ENCODE peak calls at places on chromosomes 7 and 10, in seven cellular contexts. P is HFFc6, V is thoracic aorta, W is endodermal cell, E is brain microvascular endothelial cell, T is GM12891, D is retina. N is an unnamed sample.

GRCh38 chr10:44206127-44206818 is 178.6 kb downstream of the CXCL12 start:
- DNase-seq in W (no peak), T (no peak), D (peak; percentile 27), V (no peak), P (peak; percentile 25), E (no peak), N (no peak)

GRCh38 chr10:3887885-3888476 is 103.0 kb upstream of the KLF6 start:
- DNase-seq in E (peak; percentile 96), D (no peak), T (no peak), V (peak; percentile 68), W (peak; percentile 88), P (peak; percentile 78), N (peak; percentile 93)

GRCh38 chr7:106775975-106776607 is 89.0 kb upstream of the PIK3CG start:
- DNase-seq in P (no peak), V (no peak), D (no peak), T (no peak), E (no peak), W (no peak), N (no peak)

GRCh38 chr7:151453326-151453791 is 13.4 kb upstream of the CRYGN start:
- DNase-seq in D (no peak), T (no peak), P (no peak), W (peak; percentile 56), V (no peak), E (no peak), N (no peak)

GRCh38 chr7:79713281-79713680 is 259.8 kb upstream of the MAGI2 start:
- DNase-seq in W (no peak), V (no peak), D (no peak), E (no peak), P (no peak), T (no peak), N (no peak)

GRCh38 chr10:124566981-124567835 is 105.6 kb downstream of the LHPP start:
- DNase-seq in W (peak; percentile 44), P (no peak), V (no peak), T (no peak), E (no peak), D (no peak), N (no peak)

GRCh38 chr7:79778786-79779382 is 325.4 kb upstream of the MAGI2 start:
- DNase-seq in E (peak; percentile 84), T (no peak), W (no peak), D (no peak), P (peak; percentile 87), V (no peak), N (peak; percentile 89)

GRCh38 chr7:158366916-158367633 is 220.5 kb downstream of the PTPRN2 start:
- DNase-seq in W (no peak), E (no peak), V (no peak), T (no peak), P (no peak), D (no peak), N (no peak)

GRCh38 chr10:34548466-34548865 is 266.6 kb downstream of the PARD3 start:
- DNase-seq in T (no peak), V (no peak), E (no peak), W (no peak), P (no peak), D (no peak), N (no peak)

GRCh38 chr10:22022257-22023051 is 18.9 kb upstream of the DNAJC1 start:
- DNase-seq in T (no peak), E (no peak), P (no peak), D (no peak), W (no peak), V (no peak), N (no peak)

GRCh38 chr7:139034855-139035587 is 821 bp downstream of the ZC3HAV1L start:
- DNase-seq in P (no peak), T (peak; percentile 60), V (no peak), W (peak; percentile 71), D (peak; percentile 67), E (peak; percentile 6), N (peak; percentile 26)

GRCh38 chr10:63829020-63829419 is 307.8 kb downstream of the REEP3 start:
- DNase-seq in E (no peak), V (no peak), T (no peak), D (no peak), W (no peak), P (no peak), N (no peak)

GRCh38 chr7:1150400-1151002 is 9.5 kb downstream of the ZFAND2A start:
- DNase-seq in P (no peak), V (no peak), E (no peak), D (no peak), T (no peak), W (no peak), N (no peak)

GRCh38 chr7:101902680-101903504 is 85.5 kb downstream of the CUX1 start:
- DNase-seq in P (no peak), T (no peak), V (no peak), E (no peak), W (no peak), D (no peak), N (no peak)